ENCODE peak calls at places on chromosomes 13 and 19, in six cellular contexts. P, J, Z, W, B and D are unnamed samples.

GRCh38 chr19:46974181-46974580 is 45.5 kb upstream of the NPAS1 start:
- DNase-seq in P (no peak), J (no peak), Z (no peak), W (no peak), B (no peak), D (no peak)

GRCh38 chr13:18949489-18949761 is 232.2 kb downstream of the TUBA3C start:
- DNase-seq in P (no peak), J (no peak), Z (no peak), W (no peak), B (no peak), D (no peak)

GRCh38 chr19:57465680-57466381 is 8.9 kb upstream of the VN1R1 start:
- DNase-seq in P (peak; percentile 78), J (peak; percentile 32), Z (no peak), W (no peak), B (no peak), D (no peak)

GRCh38 chr13:99347911-99348451 is 40.8 kb upstream of the GPR183 start:
- DNase-seq in P (no peak), J (no peak), Z (no peak), W (no peak), B (no peak), D (no peak)

GRCh38 chr19:7610491-7611240 is 15.0 kb downstream of the CAMSAP3 start:
- DNase-seq in P (no peak), J (no peak), Z (no peak), W (no peak), B (no peak), D (no peak)

GRCh38 chr13:33610471-33611015 is 207.4 kb upstream of the RFC3 start:
- DNase-seq in P (no peak), J (peak; percentile 58), Z (peak; percentile 91), W (peak; percentile 32), B (peak; percentile 33), D (peak; percentile 84)

GRCh38 chr13:23628765-23629565 is 58.8 kb downstream of the TNFRSF19 start:
- DNase-seq in P (no peak), J (no peak), Z (no peak), W (no peak), B (no peak), D (no peak)

GRCh38 chr19:45791744-45792481 is 732 bp downstream of the DMWD start:
- DNase-seq in P (no peak), J (no peak), Z (no peak), W (no peak), B (no peak), D (no peak)

GRCh38 chr13:51158923-51159322 is 47.8 kb upstream of the C13orf42 start:
- DNase-seq in P (no peak), J (no peak), Z (no peak), W (no peak), B (no peak), D (no peak)

GRCh38 chr19:29562299-29563297 is 36.8 kb downstream of the VSTM2B start:
- DNase-seq in P (no peak), J (no peak), Z (peak; percentile 32), W (no peak), B (no peak), D (no peak)

GRCh38 chr13:110559429-110559943 is 2.0 kb downstream of the RAB20 start:
- DNase-seq in P (peak; percentile 39), J (no peak), Z (peak; percentile 75), W (no peak), B (no peak), D (no peak)

GRCh38 chr13:102260256-102260655 is 141.6 kb downstream of the FGF14 start:
- DNase-seq in P (no peak), J (no peak), Z (no peak), W (no peak), B (no peak), D (no peak)

GRCh38 chr19:38455031-38455430 is 21.5 kb downstream of the RYR1 start:
- DNase-seq in P (no peak), J (peak; percentile 83), Z (no peak), W (no peak), B (no peak), D (no peak)

GRCh38 chr13:40170982-40171381 is 495.5 kb downstream of the FOXO1 start:
- DNase-seq in P (no peak), J (no peak), Z (no peak), W (peak; percentile 52), B (no peak), D (no peak)

GRCh38 chr19:48629599-48630288 is 7.4 kb downstream of the DBP start:
- DNase-seq in P (no peak), J (peak; percentile 95), Z (peak; percentile 70), W (no peak), B (no peak), D (peak; percentile 99)

GRCh38 chr13:42574011-42574410 is at the start of gene TNFSF11:
- DNase-seq in P (no peak), J (peak; percentile 59), Z (no peak), W (peak; percentile 11), B (no peak), D (peak; percentile 73)

GRCh38 chr13:29538625-29538976 is 56.9 kb downstream of the SLC7A1 start:
- DNase-seq in P (no peak), J (no peak), Z (no peak), W (no peak), B (no peak), D (no peak)